ENCODE peak calls at places on chromosomes 4 and X, in six cellular contexts. Y, D, T, B, M and G are unnamed samples.

GRCh38 chrX:34612036-34612435 is 45.0 kb downstream of the TMEM47 start:
- DNase-seq in Y (no peak), D (no peak), T (no peak), B (no peak), M (no peak), G (no peak)

GRCh38 chr4:76363556-76364290 is 57.2 kb downstream of the STBD1 start:
- DNase-seq in Y (no peak), D (no peak), T (no peak), B (no peak), M (peak), G (peak)

GRCh38 chrX:109281478-109282275 is 200.2 kb downstream of the GUCY2F start:
- DNase-seq in Y (no peak), D (no peak), T (no peak), B (no peak), M (no peak), G (no peak)

GRCh38 chr4:96675420-96675819 is 835.5 kb downstream of the PDHA2 start:
- DNase-seq in Y (no peak), D (peak), T (no peak), B (no peak), M (no peak), G (no peak)

GRCh38 chr4:125420499-125420898 is 105.7 kb downstream of the FAT4 start:
- DNase-seq in Y (no peak), D (peak), T (no peak), B (no peak), M (no peak), G (no peak)

GRCh38 chr4:80393246-80393969 is 57.9 kb downstream of the CFAP299 start:
- DNase-seq in Y (no peak), D (peak), T (no peak), B (no peak), M (peak), G (peak)

GRCh38 chr4:40299126-40299525 is 36.0 kb upstream of the CHRNA9 start:
- DNase-seq in Y (no peak), D (no peak), T (no peak), B (no peak), M (no peak), G (no peak)

GRCh38 chr4:112765317-112765989 is 128.5 kb downstream of the LARP7 start:
- DNase-seq in Y (no peak), D (peak), T (peak), B (no peak), M (peak), G (peak)

GRCh38 chrX:7904557-7904956 is 22.7 kb downstream of the PNPLA4 start:
- DNase-seq in Y (no peak), D (peak), T (no peak), B (no peak), M (peak), G (peak)

GRCh38 chrX:12423346-12423745 is 285.1 kb downstream of the FRMPD4 start:
- DNase-seq in Y (no peak), D (no peak), T (no peak), B (no peak), M (no peak), G (no peak)

GRCh38 chr4:74618659-74619058 is 173.7 kb downstream of the AREG start:
- DNase-seq in Y (no peak), D (peak), T (no peak), B (no peak), M (no peak), G (peak)

GRCh38 chr4:40685300-40685699 is 55.6 kb upstream of the RBM47 start:
- DNase-seq in Y (no peak), D (peak), T (no peak), B (no peak), M (peak), G (peak)

GRCh38 chr4:17788956-17789355 is 7.5 kb upstream of the FAM184B start:
- DNase-seq in Y (no peak), D (no peak), T (no peak), B (no peak), M (peak), G (peak)

GRCh38 chr4:145722561-145722960 is 42.6 kb downstream of the C4orf51 start:
- DNase-seq in Y (no peak), D (no peak), T (no peak), B (no peak), M (no peak), G (no peak)

GRCh38 chr4:20046931-20047677 is 204.6 kb upstream of the SLIT2 start:
- DNase-seq in Y (no peak), D (no peak), T (no peak), B (no peak), M (peak), G (peak)

GRCh38 chrX:27445438-27445837 is 17.7 kb downstream of the PPP4R3C start:
- DNase-seq in Y (no peak), D (no peak), T (no peak), B (no peak), M (no peak), G (no peak)

GRCh38 chr4:111959202-111959601 is 186.1 kb upstream of the FAM241A start:
- DNase-seq in Y (no peak), D (peak), T (no peak), B (no peak), M (peak), G (peak)

GRCh38 chrX:85828771-85829170 is 218.6 kb downstream of the CHM start:
- DNase-seq in Y (no peak), D (no peak), T (no peak), B (no peak), M (no peak), G (no peak)

GRCh38 chr4:184568770-184569169 is 80.5 kb downstream of the CASP3 start:
- DNase-seq in Y (no peak), D (no peak), T (no peak), B (no peak), M (no peak), G (no peak)

GRCh38 chrX:31138124-31138523 is 66.3 kb upstream of the FTHL17 start:
- DNase-seq in Y (no peak), D (no peak), T (no peak), B (no peak), M (no peak), G (no peak)

GRCh38 chr4:101178731-101179130 is 168.6 kb downstream of the PPP3CA start:
- DNase-seq in Y (no peak), D (no peak), T (no peak), B (no peak), M (no peak), G (peak)

GRCh38 chr4:33649015-33649414 is 2595.3 kb downstream of the ARAP2 start:
- DNase-seq in Y (no peak), D (peak), T (no peak), B (no peak), M (peak), G (peak)

GRCh38 chr4:127632420-127633403 is at the start of gene INTU:
- DNase-seq in Y (peak), D (peak), T (peak), B (peak), M (peak), G (peak)

GRCh38 chr4:112031712-112032328 is 113.4 kb upstream of the FAM241A start:
- DNase-seq in Y (no peak), D (peak), T (peak), B (no peak), M (peak), G (peak)

GRCh38 chr4:110917835-110918234 is 295.0 kb upstream of the PITX2 start:
- DNase-seq in Y (no peak), D (no peak), T (no peak), B (no peak), M (no peak), G (no peak)

GRCh38 chr4:66558651-66559050 is 888.4 kb upstream of the EPHA5 start:
- DNase-seq in Y (no peak), D (no peak), T (no peak), B (no peak), M (no peak), G (no peak)

GRCh38 chr4:141134051-141134450 is 782 bp upstream of the RNF150 start:
- DNase-seq in Y (no peak), D (peak), T (no peak), B (no peak), M (no peak), G (peak)

GRCh38 chrX:150715180-150715579 is 22.0 kb downstream of the MTMR1 start:
- DNase-seq in Y (no peak), D (peak), T (no peak), B (no peak), M (peak), G (no peak)

GRCh38 chr4:142846729-142847606 is 867 bp upstream of the INPP4B start:
- DNase-seq in Y (peak), D (peak), T (peak), B (peak), M (peak), G (no peak)

GRCh38 chr4:85127653-85128052 is 161.2 kb upstream of the WDFY3 start:
- DNase-seq in Y (peak), D (peak), T (peak), B (peak), M (peak), G (no peak)

GRCh38 chr4:157961591-157961990 is 211.2 kb downstream of the GASK1B start:
- DNase-seq in Y (no peak), D (no peak), T (no peak), B (no peak), M (no peak), G (no peak)

GRCh38 chr4:168598191-168598590 is 101.3 kb downstream of the PALLD start:
- DNase-seq in Y (no peak), D (no peak), T (no peak), B (no peak), M (no peak), G (no peak)

GRCh38 chrX:123743312-123743711 is 10.5 kb upstream of the THOC2 start:
- DNase-seq in Y (no peak), D (no peak), T (no peak), B (no peak), M (peak), G (no peak)

GRCh38 chr4:164358400-164358799 is 395.5 kb upstream of the SMIM31 start:
- DNase-seq in Y (no peak), D (no peak), T (no peak), B (no peak), M (no peak), G (no peak)

GRCh38 chrX:50971390-50971789 is 60.9 kb downstream of the BMP15 start:
- DNase-seq in Y (no peak), D (no peak), T (no peak), B (no peak), M (no peak), G (no peak)

GRCh38 chrX:97234471-97235097 is 350.9 kb downstream of the RPA4 start:
- DNase-seq in Y (no peak), D (peak), T (no peak), B (no peak), M (no peak), G (no peak)

GRCh38 chrX:120457766-120458180 is 11.3 kb downstream of the LAMP2 start:
- DNase-seq in Y (no peak), D (peak), T (no peak), B (no peak), M (no peak), G (peak)

GRCh38 chr4:105455998-105456397 is 17.9 kb downstream of the PPA2 start:
- DNase-seq in Y (no peak), D (no peak), T (no peak), B (no peak), M (no peak), G (no peak)
- H4K91ac ChIP-seq in Y (no peak), D (no peak), T (no peak), B (no peak), M (no peak), G (no peak)

GRCh38 chr4:172018358-172018757 is 205.2 kb downstream of the GALNTL6 start:
- DNase-seq in Y (no peak), D (no peak), T (no peak), B (no peak), M (no peak), G (no peak)
- H3K18ac ChIP-seq in Y (no peak), D (no peak), T (no peak), B (no peak), M (no peak), G (no peak)

DNA sequence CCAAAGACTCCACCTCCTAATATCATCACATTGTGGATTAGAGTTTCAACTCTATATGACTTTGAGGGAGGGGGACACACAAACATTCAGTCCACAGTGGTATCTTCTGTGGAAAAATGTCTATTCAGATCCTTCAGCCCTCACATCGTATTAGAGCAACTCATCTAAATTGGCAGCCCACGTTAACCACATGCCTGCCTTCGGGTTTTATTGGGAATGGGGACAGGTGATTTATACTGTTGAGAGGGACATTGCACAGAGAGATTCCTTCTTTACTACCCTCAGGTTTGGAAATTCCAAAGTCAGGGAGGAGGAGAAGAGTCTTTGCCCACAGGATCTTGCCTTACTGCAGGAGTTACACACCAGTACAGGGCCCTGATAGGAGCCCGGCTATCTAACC is 372.5 kb downstream of the AFF2 start:
- DNase-seq in Y (no peak), D (no peak), T (no peak), B (no peak), M (no peak), G (no peak)
- H4K91ac ChIP-seq in Y (no peak), D (no peak), T (no peak), B (no peak), M (no peak), G (no peak)

DNA sequence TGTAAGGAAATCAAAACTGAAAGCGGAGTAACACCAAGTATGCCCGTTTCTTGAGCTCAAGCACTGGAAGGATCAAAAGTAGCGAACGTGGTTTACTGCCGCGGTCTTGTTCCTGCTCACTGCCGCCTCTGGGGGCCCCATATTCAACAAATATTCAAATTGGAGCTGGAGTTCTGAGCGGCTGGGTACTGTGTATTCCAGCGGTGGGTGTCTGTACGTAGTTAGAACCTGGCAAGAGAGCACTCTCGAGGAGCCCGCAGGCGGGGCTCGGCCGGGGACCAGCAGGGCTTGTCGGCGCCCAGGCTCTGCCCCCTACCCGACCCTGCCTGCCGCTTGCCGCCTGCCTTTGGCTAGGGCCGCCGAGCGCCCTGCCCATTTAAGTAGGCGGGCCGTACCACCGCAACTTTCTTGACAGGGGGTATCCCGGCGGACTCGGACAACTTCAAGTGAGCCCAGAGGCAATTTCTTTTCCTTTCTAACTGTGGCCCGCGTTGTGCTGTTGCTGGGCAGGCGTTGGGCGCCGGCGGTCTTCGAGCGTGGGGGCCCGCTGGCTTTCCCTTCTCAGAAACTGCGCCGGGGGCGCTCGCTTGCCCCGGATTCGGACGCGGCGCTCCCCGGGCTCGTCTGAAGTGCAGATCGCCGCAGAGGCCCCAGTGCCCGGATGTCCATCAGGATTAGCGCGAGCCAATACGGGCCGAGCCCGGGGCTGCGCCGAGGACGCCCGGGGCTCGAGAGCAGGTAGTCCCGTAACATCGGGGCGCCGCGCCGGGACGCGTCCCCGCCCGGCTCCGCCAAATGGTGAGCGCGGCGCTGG is 71.9 kb downstream of the AFF1 start:
- DNase-seq in Y (peak), D (peak), T (peak), B (peak), M (peak), G (peak)
- H3K18ac ChIP-seq in Y (peak), D (peak), T (peak), B (peak), M (peak), G (peak)

GRCh38 chr4:185752881-185753280 is 59.1 kb downstream of the SORBS2 start:
- DNase-seq in Y (no peak), D (no peak), T (no peak), B (no peak), M (no peak), G (no peak)
- H4K91ac ChIP-seq in Y (no peak), D (no peak), T (no peak), B (no peak), M (no peak), G (no peak)

GRCh38 chr4:137952116-137952515 is 290.0 kb downstream of the SLC7A11 start:
- DNase-seq in Y (no peak), D (no peak), T (no peak), B (no peak), M (no peak), G (no peak)
- H3K18ac ChIP-seq in Y (no peak), D (no peak), T (no peak), B (no peak), M (no peak), G (no peak)

DNA sequence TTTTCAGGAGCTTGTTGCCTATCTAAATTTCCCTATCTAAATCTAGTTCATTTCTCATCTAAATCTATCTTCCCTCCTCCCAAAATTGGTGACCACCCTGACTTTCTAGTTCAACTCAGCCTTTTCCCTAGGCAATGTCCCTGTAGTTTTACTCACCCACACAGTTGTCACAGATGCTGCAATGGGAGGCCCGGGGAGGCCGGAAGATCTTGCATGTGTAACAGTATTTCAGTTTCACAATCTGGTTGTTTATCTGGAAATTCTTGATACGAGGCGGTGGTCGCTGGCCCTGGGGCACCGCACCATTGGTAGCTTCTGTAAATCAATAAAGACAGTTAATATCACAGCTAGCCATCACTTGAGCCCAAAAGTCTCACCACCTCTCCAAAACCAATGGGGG is 20.2 kb downstream of the ZDHHC9 start:
- DNase-seq in Y (no peak), D (no peak), T (no peak), B (no peak), M (no peak), G (no peak)
- H4K91ac ChIP-seq in Y (no peak), D (no peak), T (no peak), B (no peak), M (no peak), G (no peak)

GRCh38 chr4:171851295-171851694 is 38.1 kb downstream of the GALNTL6 start:
- DNase-seq in Y (no peak), D (no peak), T (no peak), B (no peak), M (no peak), G (no peak)

GRCh38 chr4:171849823-171850222 is 36.6 kb downstream of the GALNTL6 start:
- DNase-seq in Y (no peak), D (no peak), T (no peak), B (no peak), M (no peak), G (no peak)

GRCh38 chr4:171846893-171847292 is 33.7 kb downstream of the GALNTL6 start:
- DNase-seq in Y (no peak), D (no peak), T (no peak), B (no peak), M (no peak), G (no peak)

GRCh38 chr4:171846232-171846631 is 33.0 kb downstream of the GALNTL6 start:
- DNase-seq in Y (peak), D (peak), T (peak), B (peak), M (peak), G (no peak)

GRCh38 chr4:171847751-171848150 is 34.5 kb downstream of the GALNTL6 start:
- DNase-seq in Y (no peak), D (no peak), T (no peak), B (no peak), M (no peak), G (no peak)
- H3K18ac ChIP-seq in Y (no peak), D (no peak), T (no peak), B (no peak), M (no peak), G (no peak)